ENCODE peak calls at places on chromosomes 4 and X, in seven cellular contexts. One of them, this sample, is unnamed.

GRCh38 chrX:47358387-47359065 is 11.9 kb upstream of the ZNF157 start:
- ATAC-seq in RWPE2: no peak
- ATAC-seq in heart right ventricle: no peak
- ATAC-seq in psoas muscle: no peak
- ATAC-seq in gastrocnemius medialis: no peak
- ATAC-seq in HepG2: no peak
- ATAC-seq in left lung: no peak
- ATAC-seq in this sample: no peak

GRCh38 chrX:97401154-97401553 is 517.4 kb downstream of the RPA4 start:
- ATAC-seq in gastrocnemius medialis: no peak
- ATAC-seq in RWPE2: no peak
- ATAC-seq in heart right ventricle: no peak
- ATAC-seq in HepG2: no peak
- ATAC-seq in left lung: no peak
- ATAC-seq in psoas muscle: no peak
- ATAC-seq in this sample: no peak

GRCh38 chr4:129218355-129218754 is 122.4 kb downstream of the C4orf33 start:
- ATAC-seq in HepG2: peak; percentile 56
- ATAC-seq in RWPE2: peak; percentile 67
- ATAC-seq in left lung: no peak
- ATAC-seq in heart right ventricle: peak; percentile 28
- ATAC-seq in gastrocnemius medialis: no peak
- ATAC-seq in psoas muscle: no peak
- ATAC-seq in this sample: no peak

GRCh38 chr4:25131925-25132324 is 28.3 kb downstream of the SEPSECS start:
- ATAC-seq in RWPE2: no peak
- ATAC-seq in psoas muscle: no peak
- ATAC-seq in gastrocnemius medialis: no peak
- ATAC-seq in HepG2: no peak
- ATAC-seq in left lung: no peak
- ATAC-seq in heart right ventricle: no peak
- ATAC-seq in this sample: no peak

GRCh38 chr4:185846550-185847210 is 34.7 kb upstream of the SORBS2 start:
- ATAC-seq in psoas muscle: no peak
- ATAC-seq in gastrocnemius medialis: no peak
- ATAC-seq in left lung: no peak
- ATAC-seq in heart right ventricle: no peak
- ATAC-seq in HepG2: no peak
- ATAC-seq in RWPE2: no peak
- ATAC-seq in this sample: no peak

GRCh38 chr4:168893807-168894206 is 116.2 kb downstream of the CBR4 start:
- ATAC-seq in gastrocnemius medialis: peak; percentile 91
- ATAC-seq in heart right ventricle: peak; percentile 43
- ATAC-seq in RWPE2: no peak
- ATAC-seq in psoas muscle: peak; percentile 81
- ATAC-seq in left lung: no peak
- ATAC-seq in HepG2: no peak
- ATAC-seq in this sample: peak; percentile 44

GRCh38 chr4:36304138-36304681 is 22.8 kb downstream of the DTHD1 start:
- ATAC-seq in RWPE2: no peak
- ATAC-seq in psoas muscle: no peak
- ATAC-seq in left lung: no peak
- ATAC-seq in HepG2: no peak
- ATAC-seq in gastrocnemius medialis: no peak
- ATAC-seq in heart right ventricle: no peak
- ATAC-seq in this sample: no peak

GRCh38 chr4:86910820-86911684 is 18.8 kb upstream of the C4orf36 start:
- ATAC-seq in RWPE2: no peak
- ATAC-seq in gastrocnemius medialis: no peak
- ATAC-seq in HepG2: no peak
- ATAC-seq in left lung: no peak
- ATAC-seq in heart right ventricle: no peak
- ATAC-seq in psoas muscle: no peak
- ATAC-seq in this sample: no peak

GRCh38 chr4:12304912-12305311 is 876.2 kb upstream of the HS3ST1 start:
- ATAC-seq in heart right ventricle: no peak
- ATAC-seq in left lung: no peak
- ATAC-seq in HepG2: no peak
- ATAC-seq in RWPE2: no peak
- ATAC-seq in psoas muscle: no peak
- ATAC-seq in gastrocnemius medialis: no peak
- ATAC-seq in this sample: no peak

GRCh38 chrX:151724563-151725337 is 8.9 kb downstream of the FATE1 start:
- ATAC-seq in heart right ventricle: peak; percentile 31
- ATAC-seq in psoas muscle: no peak
- ATAC-seq in gastrocnemius medialis: no peak
- ATAC-seq in HepG2: no peak
- ATAC-seq in RWPE2: no peak
- ATAC-seq in left lung: no peak
- ATAC-seq in this sample: no peak

DNA sequence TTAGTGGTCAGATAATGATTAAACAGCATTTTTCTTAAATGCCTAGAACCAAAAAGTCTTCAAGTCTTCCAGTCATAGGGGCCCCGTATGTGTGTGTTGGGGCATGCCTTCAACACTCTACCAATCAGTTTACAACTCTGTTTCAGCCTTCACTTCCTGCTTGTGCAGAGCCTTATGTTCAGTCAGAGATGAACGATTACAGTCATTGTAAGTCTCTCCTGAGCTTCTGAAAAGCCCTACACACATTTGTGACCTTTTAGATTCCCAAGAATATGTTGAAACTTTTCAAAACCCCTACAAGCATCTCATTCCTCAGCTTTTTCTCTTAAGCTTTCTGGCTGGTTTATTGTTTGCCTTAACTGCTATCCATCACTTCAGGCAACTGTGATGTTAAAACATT is 591.2 kb downstream of the ZNF674 start:
- ATAC-seq in gastrocnemius medialis: no peak
- ATAC-seq in left lung: no peak
- ATAC-seq in HepG2: no peak
- ATAC-seq in heart right ventricle: no peak
- ATAC-seq in psoas muscle: no peak
- ATAC-seq in RWPE2: no peak
- ATAC-seq in this sample: no peak
- H3K27me3 ChIP-seq in gastrocnemius medialis: no peaks in the 10 kb centered on the region
- H3K27me3 ChIP-seq in left lung: no peaks in the 10 kb centered on the region
- H3K27me3 ChIP-seq in HepG2: no peaks in the 10 kb centered on the region
- H3K27me3 ChIP-seq in heart right ventricle: no peaks in the 10 kb centered on the region
- H3K27me3 ChIP-seq in psoas muscle: no peaks in the 10 kb centered on the region
- H3K27me3 ChIP-seq in RWPE2: no peaks in the 10 kb centered on the region
- H3K27me3 ChIP-seq in this sample: no peaks in the 10 kb centered on the region

GRCh38 chr4:5973486-5974220 is 44.6 kb downstream of the C4orf50 start:
- ATAC-seq in heart right ventricle: no peak
- ATAC-seq in gastrocnemius medialis: no peak
- ATAC-seq in psoas muscle: no peak
- ATAC-seq in left lung: no peak
- ATAC-seq in HepG2: no peak
- ATAC-seq in RWPE2: no peak
- ATAC-seq in this sample: no peak
- H3K27me3 ChIP-seq in heart right ventricle: no peaks in the 10 kb centered on the region
- H3K27me3 ChIP-seq in gastrocnemius medialis: peaks cover 10% of the 10 kb centered on the region
- H3K27me3 ChIP-seq in psoas muscle: peaks cover 6% of the 10 kb centered on the region
- H3K27me3 ChIP-seq in left lung: peaks cover 36% of the 10 kb centered on the region
- H3K27me3 ChIP-seq in HepG2: peaks cover 14% of the 10 kb centered on the region
- H3K27me3 ChIP-seq in RWPE2: peaks cover 9% of the 10 kb centered on the region
- H3K27me3 ChIP-seq in this sample: peaks cover 81% of the 10 kb centered on the region

GRCh38 chr4:188484256-188484655 is 345.0 kb downstream of the TRIML1 start:
- ATAC-seq in psoas muscle: no peak
- ATAC-seq in heart right ventricle: no peak
- ATAC-seq in HepG2: no peak
- ATAC-seq in RWPE2: no peak
- ATAC-seq in gastrocnemius medialis: no peak
- ATAC-seq in left lung: no peak
- ATAC-seq in this sample: no peak
- H3K27me3 ChIP-seq in psoas muscle: no peaks in the 10 kb centered on the region
- H3K27me3 ChIP-seq in heart right ventricle: no peaks in the 10 kb centered on the region
- H3K27me3 ChIP-seq in HepG2: no peaks in the 10 kb centered on the region
- H3K27me3 ChIP-seq in RWPE2: no peaks in the 10 kb centered on the region
- H3K27me3 ChIP-seq in gastrocnemius medialis: no peaks in the 10 kb centered on the region
- H3K27me3 ChIP-seq in left lung: no peaks in the 10 kb centered on the region
- H3K27me3 ChIP-seq in this sample: no peaks in the 10 kb centered on the region

GRCh38 chr4:104490096-104490769 is 4.5 kb downstream of the CXXC4 start:
- ATAC-seq in left lung: no peak
- ATAC-seq in HepG2: no peak
- ATAC-seq in RWPE2: no peak
- ATAC-seq in gastrocnemius medialis: peak; percentile 35
- ATAC-seq in psoas muscle: no peak
- ATAC-seq in heart right ventricle: peak; percentile 30
- ATAC-seq in this sample: no peak
- H3K27me3 ChIP-seq in left lung: peaks cover 68% of the 10 kb centered on the region
- H3K27me3 ChIP-seq in HepG2: no peaks in the 10 kb centered on the region
- H3K27me3 ChIP-seq in RWPE2: peaks cover 48% of the 10 kb centered on the region
- H3K27me3 ChIP-seq in gastrocnemius medialis: peaks cover 19% of the 10 kb centered on the region
- H3K27me3 ChIP-seq in psoas muscle: no peaks in the 10 kb centered on the region
- H3K27me3 ChIP-seq in heart right ventricle: no peaks in the 10 kb centered on the region
- H3K27me3 ChIP-seq in this sample: no peaks in the 10 kb centered on the region

This sample was measured in gastroesophageal sphincter.